ENCODE peak calls at places on chromosomes 5 and 9, in nine cellular contexts. One of them, this sample, is unnamed.
A peak's percentile ranks its signal among the peaks of the same experiment; 100 is the strongest.

GRCh38 chr5:146395233-146395632 is 51.9 kb upstream of the TCERG1 start:
- DNase-seq in endothelial cell of umbilical vein: no peak
- DNase-seq in iPS DF 6.9: no peak
- DNase-seq in left ventricle myocardium inferior: no peak
- DNase-seq in bronchial epithelial cell: no peak
- DNase-seq in breast epithelium: no peak
- DNase-seq in body of pancreas: no peak
- DNase-seq in tibial nerve: no peak
- DNase-seq in CD4-positive, CD25-positive, alpha-beta regulatory T cell: no peak
- DNase-seq in this sample: no peak

GRCh38 chr5:176660860-176661641 is 13.8 kb downstream of the TSPAN17 start:
- DNase-seq in endothelial cell of umbilical vein: peak; percentile 69
- DNase-seq in iPS DF 6.9: peak; percentile 87
- DNase-seq in left ventricle myocardium inferior: peak; percentile 64
- DNase-seq in bronchial epithelial cell: peak; percentile 51
- DNase-seq in breast epithelium: peak; percentile 31
- DNase-seq in body of pancreas: peak; percentile 75
- DNase-seq in tibial nerve: peak; percentile 20
- DNase-seq in CD4-positive, CD25-positive, alpha-beta regulatory T cell: peak; percentile 64
- DNase-seq in this sample: peak; percentile 73

GRCh38 chr9:136621019-136621733 is 41.5 kb upstream of the EGFL7 start:
- DNase-seq in endothelial cell of umbilical vein: no peak
- DNase-seq in iPS DF 6.9: no peak
- DNase-seq in left ventricle myocardium inferior: peak; percentile 15
- DNase-seq in bronchial epithelial cell: peak; percentile 60
- DNase-seq in breast epithelium: no peak
- DNase-seq in body of pancreas: no peak
- DNase-seq in tibial nerve: no peak
- DNase-seq in CD4-positive, CD25-positive, alpha-beta regulatory T cell: no peak
- DNase-seq in this sample: no peak

GRCh38 chr9:109245300-109245897 is 75.5 kb downstream of the EPB41L4B start:
- DNase-seq in endothelial cell of umbilical vein: peak; percentile 26
- DNase-seq in iPS DF 6.9: no peak
- DNase-seq in left ventricle myocardium inferior: no peak
- DNase-seq in bronchial epithelial cell: peak; percentile 33
- DNase-seq in breast epithelium: no peak
- DNase-seq in body of pancreas: no peak
- DNase-seq in tibial nerve: no peak
- DNase-seq in CD4-positive, CD25-positive, alpha-beta regulatory T cell: no peak
- DNase-seq in this sample: no peak

GRCh38 chr5:99605904-99606303 is 677.1 kb upstream of the CHD1 start:
- DNase-seq in endothelial cell of umbilical vein: no peak
- DNase-seq in iPS DF 6.9: no peak
- DNase-seq in left ventricle myocardium inferior: no peak
- DNase-seq in bronchial epithelial cell: no peak
- DNase-seq in breast epithelium: no peak
- DNase-seq in body of pancreas: no peak
- DNase-seq in tibial nerve: no peak
- DNase-seq in CD4-positive, CD25-positive, alpha-beta regulatory T cell: no peak
- DNase-seq in this sample: peak; percentile 3

GRCh38 chr5:61301820-61302563 is 30.1 kb upstream of the ZSWIM6 start:
- DNase-seq in endothelial cell of umbilical vein: peak; percentile 29
- DNase-seq in iPS DF 6.9: no peak
- DNase-seq in left ventricle myocardium inferior: peak; percentile 35
- DNase-seq in bronchial epithelial cell: peak; percentile 98
- DNase-seq in breast epithelium: peak; percentile 86
- DNase-seq in body of pancreas: peak; percentile 84
- DNase-seq in tibial nerve: peak; percentile 26
- DNase-seq in CD4-positive, CD25-positive, alpha-beta regulatory T cell: no peak
- DNase-seq in this sample: no peak

GRCh38 chr5:115816226-115817042 is at the start of gene CDO1:
- DNase-seq in endothelial cell of umbilical vein: peak; percentile 53
- DNase-seq in iPS DF 6.9: no peak
- DNase-seq in left ventricle myocardium inferior: peak; percentile 58
- DNase-seq in bronchial epithelial cell: no peak
- DNase-seq in breast epithelium: no peak
- DNase-seq in body of pancreas: peak; percentile 37
- DNase-seq in tibial nerve: peak; percentile 81
- DNase-seq in CD4-positive, CD25-positive, alpha-beta regulatory T cell: no peak
- DNase-seq in this sample: peak; percentile 25

GRCh38 chr5:125056641-125057345 is 310.4 kb upstream of the ZNF608 start:
- DNase-seq in endothelial cell of umbilical vein: no peak
- DNase-seq in iPS DF 6.9: no peak
- DNase-seq in left ventricle myocardium inferior: no peak
- DNase-seq in bronchial epithelial cell: peak; percentile 74
- DNase-seq in breast epithelium: peak; percentile 53
- DNase-seq in body of pancreas: no peak
- DNase-seq in tibial nerve: no peak
- DNase-seq in CD4-positive, CD25-positive, alpha-beta regulatory T cell: no peak
- DNase-seq in this sample: no peak

GRCh38 chr9:138072897-138073296 is 195.3 kb downstream of the CACNA1B start:
- DNase-seq in endothelial cell of umbilical vein: no peak
- DNase-seq in iPS DF 6.9: no peak
- DNase-seq in left ventricle myocardium inferior: no peak
- DNase-seq in bronchial epithelial cell: no peak
- DNase-seq in breast epithelium: peak; percentile 10
- DNase-seq in body of pancreas: no peak
- DNase-seq in tibial nerve: no peak
- DNase-seq in CD4-positive, CD25-positive, alpha-beta regulatory T cell: no peak
- DNase-seq in this sample: no peak

GRCh38 chr9:123418506-123418905 is 62.5 kb downstream of the CRB2 start:
- DNase-seq in endothelial cell of umbilical vein: no peak
- DNase-seq in iPS DF 6.9: no peak
- DNase-seq in left ventricle myocardium inferior: no peak
- DNase-seq in bronchial epithelial cell: no peak
- DNase-seq in breast epithelium: no peak
- DNase-seq in body of pancreas: no peak
- DNase-seq in tibial nerve: no peak
- DNase-seq in CD4-positive, CD25-positive, alpha-beta regulatory T cell: no peak
- DNase-seq in this sample: no peak

GRCh38 chr5:66113160-66113559 is 30.9 kb upstream of the SREK1 start:
- DNase-seq in endothelial cell of umbilical vein: no peak
- DNase-seq in iPS DF 6.9: no peak
- DNase-seq in left ventricle myocardium inferior: no peak
- DNase-seq in bronchial epithelial cell: peak; percentile 89
- DNase-seq in breast epithelium: no peak
- DNase-seq in body of pancreas: no peak
- DNase-seq in tibial nerve: no peak
- DNase-seq in CD4-positive, CD25-positive, alpha-beta regulatory T cell: no peak
- DNase-seq in this sample: no peak

GRCh38 chr5:138664276-138664943 is 88.8 kb upstream of the CTNNA1 start:
- DNase-seq in endothelial cell of umbilical vein: no peak
- DNase-seq in iPS DF 6.9: no peak
- DNase-seq in left ventricle myocardium inferior: no peak
- DNase-seq in bronchial epithelial cell: peak; percentile 91
- DNase-seq in breast epithelium: no peak
- DNase-seq in body of pancreas: no peak
- DNase-seq in tibial nerve: no peak
- DNase-seq in CD4-positive, CD25-positive, alpha-beta regulatory T cell: no peak
- DNase-seq in this sample: no peak

GRCh38 chr9:33816327-33817252 is at the start of gene UBE2R2:
- DNase-seq in endothelial cell of umbilical vein: peak; percentile 93
- DNase-seq in iPS DF 6.9: peak; percentile 61
- DNase-seq in left ventricle myocardium inferior: peak; percentile 92
- DNase-seq in bronchial epithelial cell: peak; percentile 71
- DNase-seq in breast epithelium: peak; percentile 82
- DNase-seq in body of pancreas: peak; percentile 92
- DNase-seq in tibial nerve: peak; percentile 80
- DNase-seq in CD4-positive, CD25-positive, alpha-beta regulatory T cell: peak; percentile 92
- DNase-seq in this sample: peak; percentile 97

GRCh38 chr5:59157001-59157527 is 574.2 kb downstream of the RAB3C start:
- DNase-seq in endothelial cell of umbilical vein: no peak
- DNase-seq in iPS DF 6.9: no peak
- DNase-seq in left ventricle myocardium inferior: no peak
- DNase-seq in bronchial epithelial cell: no peak
- DNase-seq in breast epithelium: no peak
- DNase-seq in body of pancreas: no peak
- DNase-seq in tibial nerve: no peak
- DNase-seq in CD4-positive, CD25-positive, alpha-beta regulatory T cell: no peak
- DNase-seq in this sample: no peak

GRCh38 chr9:2824564-2824963 is 19.3 kb downstream of the PUM3 start:
- DNase-seq in endothelial cell of umbilical vein: no peak
- DNase-seq in iPS DF 6.9: no peak
- DNase-seq in left ventricle myocardium inferior: no peak
- DNase-seq in bronchial epithelial cell: no peak
- DNase-seq in breast epithelium: no peak
- DNase-seq in body of pancreas: peak; percentile 43
- DNase-seq in tibial nerve: no peak
- DNase-seq in CD4-positive, CD25-positive, alpha-beta regulatory T cell: no peak
- DNase-seq in this sample: no peak

GRCh38 chr9:4344946-4345345 is 45.1 kb upstream of the GLIS3 start:
- DNase-seq in endothelial cell of umbilical vein: no peak
- DNase-seq in iPS DF 6.9: no peak
- DNase-seq in left ventricle myocardium inferior: no peak
- DNase-seq in bronchial epithelial cell: peak; percentile 93
- DNase-seq in breast epithelium: no peak
- DNase-seq in body of pancreas: no peak
- DNase-seq in tibial nerve: no peak
- DNase-seq in CD4-positive, CD25-positive, alpha-beta regulatory T cell: no peak
- DNase-seq in this sample: no peak

GRCh38 chr9:5185220-5185840 is at the start of gene INSL6:
- DNase-seq in endothelial cell of umbilical vein: no peak
- DNase-seq in iPS DF 6.9: no peak
- DNase-seq in left ventricle myocardium inferior: no peak
- DNase-seq in bronchial epithelial cell: no peak
- DNase-seq in breast epithelium: no peak
- DNase-seq in body of pancreas: no peak
- DNase-seq in tibial nerve: no peak
- DNase-seq in CD4-positive, CD25-positive, alpha-beta regulatory T cell: no peak
- DNase-seq in this sample: peak; percentile 6

GRCh38 chr5:135709998-135710670 is 124.3 kb upstream of the SLC25A48 start:
- DNase-seq in endothelial cell of umbilical vein: no peak
- DNase-seq in iPS DF 6.9: no peak
- DNase-seq in left ventricle myocardium inferior: no peak
- DNase-seq in bronchial epithelial cell: no peak
- DNase-seq in breast epithelium: no peak
- DNase-seq in body of pancreas: no peak
- DNase-seq in tibial nerve: no peak
- DNase-seq in CD4-positive, CD25-positive, alpha-beta regulatory T cell: no peak
- DNase-seq in this sample: no peak
- H3K27me3 ChIP-seq in endothelial cell of umbilical vein: no peaks in the 10 kb centered on the region
- H3K27me3 ChIP-seq in iPS DF 6.9: no peaks in the 10 kb centered on the region
- H3K27me3 ChIP-seq in left ventricle myocardium inferior: peaks cover 23% of the 10 kb centered on the region
- H3K27me3 ChIP-seq in bronchial epithelial cell: no peaks in the 10 kb centered on the region
- H3K27me3 ChIP-seq in breast epithelium: no peaks in the 10 kb centered on the region
- H3K27me3 ChIP-seq in body of pancreas: no peaks in the 10 kb centered on the region
- H3K27me3 ChIP-seq in tibial nerve: no peaks in the 10 kb centered on the region
- H3K27me3 ChIP-seq in CD4-positive, CD25-positive, alpha-beta regulatory T cell: no peaks in the 10 kb centered on the region
- H3K27me3 ChIP-seq in this sample: peaks cover 1% of the 10 kb centered on the region

DNA sequence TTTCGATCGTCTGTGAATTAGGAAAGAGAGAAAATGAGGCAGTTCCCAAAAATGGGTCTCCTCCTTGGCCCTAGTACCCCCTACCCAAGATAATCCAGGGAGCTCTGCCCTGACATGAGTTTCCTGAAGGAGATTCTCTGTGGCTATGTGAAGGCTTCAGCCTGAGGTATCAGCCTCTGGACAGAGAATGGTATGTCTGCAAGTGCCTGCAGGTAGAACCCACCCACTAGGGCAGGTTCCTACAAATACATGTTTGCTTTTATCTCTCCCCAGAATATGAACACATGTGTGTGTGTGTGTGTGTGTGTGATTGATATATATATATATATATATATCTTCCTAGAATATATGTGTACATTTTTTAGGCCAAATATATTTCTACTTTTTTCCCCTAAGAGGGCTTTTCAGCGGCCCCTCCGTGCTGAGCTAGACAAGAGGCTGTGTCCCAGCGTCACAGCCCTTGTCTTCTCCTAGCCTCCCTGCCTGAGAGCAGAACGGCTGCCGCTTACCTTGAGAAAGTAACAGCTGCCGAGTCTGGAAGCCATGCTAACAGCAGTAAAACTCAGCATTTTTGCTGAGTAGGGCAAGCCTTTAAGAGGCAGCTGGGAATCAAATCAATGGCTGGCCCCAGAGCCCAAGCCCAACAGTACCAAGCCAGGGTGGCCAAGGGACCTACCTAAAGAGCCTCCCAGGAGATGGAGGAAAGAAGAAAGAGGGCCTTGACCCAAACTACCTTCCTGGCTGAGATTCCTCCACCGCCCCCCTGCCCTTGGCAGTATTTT is 2.1 kb downstream of the BRINP1 start:
- DNase-seq in endothelial cell of umbilical vein: no peak
- DNase-seq in iPS DF 6.9: no peak
- DNase-seq in left ventricle myocardium inferior: no peak
- DNase-seq in bronchial epithelial cell: peak; percentile 21
- DNase-seq in breast epithelium: no peak
- DNase-seq in body of pancreas: peak; percentile 13
- DNase-seq in tibial nerve: no peak
- DNase-seq in CD4-positive, CD25-positive, alpha-beta regulatory T cell: no peak
- DNase-seq in this sample: no peak
- H3K4me3 ChIP-seq in endothelial cell of umbilical vein: no peak overlapping the region
- H3K4me3 ChIP-seq in iPS DF 6.9: no peak overlapping the region
- H3K4me3 ChIP-seq in left ventricle myocardium inferior: no peak overlapping the region
- H3K4me3 ChIP-seq in bronchial epithelial cell: no peak overlapping the region
- H3K4me3 ChIP-seq in breast epithelium: peak overlapping the region; percentile 78
- H3K4me3 ChIP-seq in body of pancreas: no peak overlapping the region
- H3K4me3 ChIP-seq in tibial nerve: no peak overlapping the region
- H3K4me3 ChIP-seq in CD4-positive, CD25-positive, alpha-beta regulatory T cell: no peak overlapping the region
- H3K4me3 ChIP-seq in this sample: no peak overlapping the region

GRCh38 chr5:174609116-174609515 is 115.3 kb upstream of the MSX2 start:
- DNase-seq in endothelial cell of umbilical vein: no peak
- DNase-seq in iPS DF 6.9: no peak
- DNase-seq in left ventricle myocardium inferior: no peak
- DNase-seq in bronchial epithelial cell: no peak
- DNase-seq in breast epithelium: peak; percentile 30
- DNase-seq in body of pancreas: no peak
- DNase-seq in tibial nerve: no peak
- DNase-seq in CD4-positive, CD25-positive, alpha-beta regulatory T cell: no peak
- DNase-seq in this sample: no peak
- H3K27me3 ChIP-seq in endothelial cell of umbilical vein: no peaks in the 10 kb centered on the region
- H3K27me3 ChIP-seq in iPS DF 6.9: no peaks in the 10 kb centered on the region
- H3K27me3 ChIP-seq in left ventricle myocardium inferior: peaks cover 79% of the 10 kb centered on the region
- H3K27me3 ChIP-seq in bronchial epithelial cell: no peaks in the 10 kb centered on the region
- H3K27me3 ChIP-seq in breast epithelium: no peaks in the 10 kb centered on the region
- H3K27me3 ChIP-seq in body of pancreas: no peaks in the 10 kb centered on the region
- H3K27me3 ChIP-seq in tibial nerve: no peaks in the 10 kb centered on the region
- H3K27me3 ChIP-seq in CD4-positive, CD25-positive, alpha-beta regulatory T cell: no peaks in the 10 kb centered on the region
- H3K27me3 ChIP-seq in this sample: no peaks in the 10 kb centered on the region

GRCh38 chr5:610011-610743 is 2.0 kb upstream of the CEP72 start:
- DNase-seq in endothelial cell of umbilical vein: no peak
- DNase-seq in iPS DF 6.9: no peak
- DNase-seq in left ventricle myocardium inferior: no peak
- DNase-seq in bronchial epithelial cell: no peak
- DNase-seq in breast epithelium: no peak
- DNase-seq in body of pancreas: no peak
- DNase-seq in tibial nerve: no peak
- DNase-seq in CD4-positive, CD25-positive, alpha-beta regulatory T cell: no peak
- DNase-seq in this sample: no peak
- H3K4me3 ChIP-seq in endothelial cell of umbilical vein: no peak overlapping the region
- H3K4me3 ChIP-seq in iPS DF 6.9: no peak overlapping the region
- H3K4me3 ChIP-seq in left ventricle myocardium inferior: no peak overlapping the region
- H3K4me3 ChIP-seq in bronchial epithelial cell: no peak overlapping the region
- H3K4me3 ChIP-seq in breast epithelium: no peak overlapping the region
- H3K4me3 ChIP-seq in body of pancreas: no peak overlapping the region
- H3K4me3 ChIP-seq in tibial nerve: no peak overlapping the region
- H3K4me3 ChIP-seq in CD4-positive, CD25-positive, alpha-beta regulatory T cell: no peak overlapping the region
- H3K4me3 ChIP-seq in this sample: no peak overlapping the region